ENCODE peak calls at places on chromosomes 11 and 22, in seven cellular contexts. Q is MG63, D is neuronal stem cell, A is dorsolateral prefrontal cortex, G is NT2/D1, I is cardiac muscle cell, X is WERI-Rb-1. H is an unnamed sample.

GRCh38 chr22:24703101-24703500 is 71.4 kb downstream of the PIWIL3 start:
- DNase-seq in Q (peak; percentile 28), D (no peak), A (no peak), G (no peak), I (no peak), X (no peak), H (no peak)

GRCh38 chr11:72578991-72579815 is 95.0 kb downstream of the PDE2A start:
- DNase-seq in Q (no peak), D (no peak), A (no peak), G (no peak), I (no peak), X (no peak), H (no peak)

GRCh38 chr11:130602700-130603584 is 154.5 kb downstream of the ADAMTS15 start:
- DNase-seq in Q (no peak), D (no peak), A (no peak), G (no peak), I (no peak), X (peak; percentile 42), H (no peak)

GRCh38 chr11:27998552-27998951 is 109.4 kb downstream of the KIF18A start:
- DNase-seq in Q (no peak), D (no peak), A (no peak), G (no peak), I (no peak), X (no peak), H (no peak)

GRCh38 chr22:31647516-31647915 is 14.5 kb downstream of the PISD start:
- DNase-seq in Q (no peak), D (no peak), A (no peak), G (no peak), I (no peak), X (no peak), H (peak; percentile 56)

GRCh38 chr11:79040348-79040747 is 400.5 kb downstream of the TENM4 start:
- DNase-seq in Q (peak; percentile 63), D (no peak), A (no peak), G (no peak), I (no peak), X (no peak), H (no peak)

GRCh38 chr11:131671764-131672163 is 301.3 kb downstream of the NTM start:
- DNase-seq in Q (no peak), D (no peak), A (peak; percentile 74), G (no peak), I (peak; percentile 71), X (peak; percentile 73), H (no peak)

GRCh38 chr11:103671143-103671651 is 365.2 kb upstream of the DDI1 start:
- DNase-seq in Q (no peak), D (no peak), A (no peak), G (no peak), I (no peak), X (no peak), H (no peak)

GRCh38 chr11:11027271-11027670 is 169.4 kb upstream of the ZBED5 start:
- DNase-seq in Q (no peak), D (no peak), A (no peak), G (no peak), I (no peak), X (no peak), H (peak; percentile 67)

GRCh38 chr22:19287889-19288288 is 3.6 kb downstream of the CLTCL1 start:
- DNase-seq in Q (peak; percentile 22), D (no peak), A (no peak), G (no peak), I (no peak), X (no peak), H (peak; percentile 87)

GRCh38 chr22:49419661-49420060 is 408.0 kb downstream of the BRD1 start:
- DNase-seq in Q (no peak), D (no peak), A (no peak), G (no peak), I (no peak), X (no peak), H (no peak)

GRCh38 chr11:130518164-130518563 is 69.7 kb downstream of the ADAMTS15 start:
- DNase-seq in Q (no peak), D (no peak), A (no peak), G (no peak), I (no peak), X (no peak), H (no peak)

GRCh38 chr22:45579306-45579705 is 76.6 kb downstream of the FBLN1 start:
- DNase-seq in Q (no peak), D (no peak), A (no peak), G (no peak), I (no peak), X (no peak), H (no peak)

GRCh38 chr22:48781391-48781790 is 1046.3 kb downstream of the BRD1 start:
- DNase-seq in Q (no peak), D (no peak), A (peak; percentile 36), G (no peak), I (no peak), X (no peak), H (no peak)

GRCh38 chr11:73859671-73860070 is 17.0 kb downstream of the COA4 start:
- DNase-seq in Q (no peak), D (no peak), A (no peak), G (no peak), I (no peak), X (no peak), H (no peak)

GRCh38 chr11:68295271-68295670 is 17.1 kb upstream of the LRP5 start:
- DNase-seq in Q (no peak), D (no peak), A (no peak), G (no peak), I (no peak), X (no peak), H (no peak)

GRCh38 chr11:6333112-6333511 is 12.8 kb upstream of the CAVIN3 start:
- DNase-seq in Q (no peak), D (no peak), A (no peak), G (no peak), I (no peak), X (no peak), H (peak; percentile 81)

DNA sequence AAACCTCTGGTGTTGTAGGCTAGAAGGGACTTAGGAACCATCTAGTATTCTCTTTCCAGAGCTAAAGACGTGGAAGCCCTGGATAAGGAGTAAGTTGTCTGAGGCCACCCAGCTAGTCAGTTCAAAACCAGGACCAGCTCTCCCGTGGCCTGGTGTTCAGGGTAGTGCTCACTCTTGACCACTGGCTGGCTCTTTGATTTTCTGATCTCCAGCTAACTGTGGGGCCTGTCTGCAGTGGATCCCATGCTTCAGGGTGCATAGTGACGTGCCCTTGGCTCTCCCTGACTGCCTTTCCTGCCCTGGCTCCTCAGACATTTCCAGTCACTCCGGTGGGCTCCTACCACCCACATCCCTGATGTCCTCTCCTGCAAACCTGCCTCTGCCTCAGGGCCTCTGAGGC is 1.3 kb downstream of the CLMP start:
- DNase-seq in Q (no peak), D (no peak), A (no peak), G (no peak), I (no peak), X (no peak), H (peak; percentile 55)
- H3K27me3 ChIP-seq in Q (no peaks in the 10 kb centered on the region), D (peaks cover 23% of the 10 kb centered on the region), A (peaks cover 14% of the 10 kb centered on the region), G (no peaks in the 10 kb centered on the region), I (peaks cover 17% of the 10 kb centered on the region), X (no peaks in the 10 kb centered on the region), H (no peaks in the 10 kb centered on the region)

DNA sequence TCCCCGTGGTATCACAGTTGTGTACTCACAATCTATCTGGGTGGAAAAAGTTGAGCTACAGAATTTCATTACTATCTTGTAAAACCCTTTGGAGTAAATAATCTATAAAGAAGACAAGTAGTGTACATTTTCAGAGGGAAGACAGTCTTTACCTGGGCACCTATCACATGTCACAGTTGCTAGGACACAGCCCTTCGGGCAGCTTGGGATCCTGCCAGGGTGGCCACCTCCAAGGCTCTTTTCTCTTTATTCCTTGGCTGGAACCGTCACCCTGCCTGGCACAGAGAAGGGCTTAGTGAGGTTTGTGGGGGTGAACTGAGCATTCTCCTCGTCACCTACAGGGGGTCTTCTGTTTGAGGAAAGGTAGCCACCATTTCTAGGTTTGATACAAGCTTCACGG is 23.6 kb downstream of the LRRC74B start:
- DNase-seq in Q (no peak), D (no peak), A (peak; percentile 10), G (no peak), I (no peak), X (no peak), H (no peak)
- H3K4me3 ChIP-seq in Q (no peak overlapping the region), D (no peak overlapping the region), A (no peak overlapping the region), G (no peak overlapping the region), I (no peak overlapping the region), X (no peak overlapping the region), H (no peak overlapping the region)

DNA sequence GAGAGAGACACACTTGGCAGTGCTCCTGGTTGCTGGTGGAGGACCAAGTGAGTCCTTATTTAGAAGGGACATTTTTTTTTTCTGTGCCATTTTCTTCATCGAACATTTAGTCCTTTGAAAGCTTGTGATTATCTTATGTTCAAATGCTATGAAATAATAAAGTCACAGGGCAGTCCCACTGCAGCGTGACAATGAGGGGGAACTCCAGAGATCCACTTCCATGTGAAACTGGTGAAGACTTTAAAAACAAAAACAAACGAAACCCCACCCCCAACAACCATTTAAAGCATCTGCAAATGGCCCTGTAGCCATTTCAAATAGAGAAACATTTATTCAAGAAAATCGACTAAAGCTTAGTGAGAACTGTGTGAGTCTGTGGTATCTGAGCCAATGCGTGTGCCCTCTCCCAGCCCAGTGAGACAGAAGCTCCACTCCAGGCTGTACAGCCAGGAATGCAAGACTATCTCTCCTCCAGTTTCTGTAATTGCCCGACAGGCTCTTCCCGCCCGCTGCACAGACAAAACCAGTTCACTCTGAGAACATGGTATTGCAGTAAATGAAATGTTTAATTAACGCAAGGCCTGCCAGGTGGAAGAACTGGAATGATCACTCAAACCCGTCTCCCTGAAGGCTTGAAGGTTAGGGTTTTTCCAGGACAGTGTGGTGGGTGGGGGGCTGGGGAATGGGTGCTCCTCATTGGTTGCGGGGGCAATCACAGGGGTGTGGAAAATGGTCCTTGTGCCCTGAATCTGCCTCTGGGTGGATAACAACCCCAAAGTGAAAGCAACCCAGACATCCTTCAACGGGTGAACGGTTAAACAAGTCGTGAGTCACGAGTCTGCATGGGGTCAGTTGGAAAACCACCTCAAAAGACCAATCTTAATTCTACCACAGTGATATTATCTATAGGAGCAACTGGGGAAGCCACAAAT is 8.4 kb downstream of the KRTAP5-6 start:
- DNase-seq in Q (no peak), D (no peak), A (no peak), G (no peak), I (no peak), X (no peak), H (no peak)
- H3K27me3 ChIP-seq in Q (peaks cover 5% of the 10 kb centered on the region), D (no peaks in the 10 kb centered on the region), A (peaks cover under 1% of the 10 kb centered on the region), G (no peaks in the 10 kb centered on the region), I (peaks cover 10% of the 10 kb centered on the region), X (peaks cover 93% of the 10 kb centered on the region), H (peaks cover 60% of the 10 kb centered on the region)

GRCh38 chr11:65646921-65647701 is 9.2 kb downstream of the SIPA1 start:
- DNase-seq in Q (no peak), D (peak; percentile 17), A (peak; percentile 70), G (no peak), I (no peak), X (no peak), H (peak; percentile 69)
- H3K4me3 ChIP-seq in Q (no peak overlapping the region), D (no peak overlapping the region), A (peak overlapping the region; percentile 44), G (no peak overlapping the region), I (peak overlapping the region; percentile 15), X (no peak overlapping the region), H (no peak overlapping the region)

H was measured in adipocyte.